ENCODE peak calls at places on chromosomes 1 and 21, in five cellular contexts. H, B, W, G and Z are unnamed samples.

GRCh38 chr1:52192436-52192835 is 50.5 kb downstream of the ZFYVE9 start:
- DNase-seq in G (no peak), W (no peak), B (no peak), H (peak), Z (no peak)

GRCh38 chr1:53326598-53327182 is 1.2 kb downstream of the LRP8 start:
- DNase-seq in H (no peak), B (peak), G (no peak), W (peak), Z (peak)

GRCh38 chr1:207923561-207923960 is 12.6 kb upstream of the CD34 start:
- DNase-seq in G (no peak), W (no peak), H (no peak), B (peak), Z (no peak)

GRCh38 chr1:200894712-200895447 is at the start of gene INAVA:
- DNase-seq in H (no peak), G (no peak), W (no peak), B (no peak), Z (no peak)

GRCh38 chr1:166978795-166979194 is 3.5 kb upstream of the ILDR2 start:
- DNase-seq in H (no peak), W (no peak), G (no peak), B (no peak), Z (no peak)

GRCh38 chr1:30379684-30380624 is 343.4 kb downstream of the MATN1 start:
- DNase-seq in G (peak), B (peak), H (peak), W (peak), Z (peak)

GRCh38 chr1:171084879-171085278 is 5.8 kb upstream of the FMO3 start:
- DNase-seq in B (no peak), W (no peak), G (no peak), H (no peak), Z (no peak)

GRCh38 chr1:169106921-169107672 is 607 bp downstream of the ATP1B1 start:
- DNase-seq in G (no peak), W (no peak), H (peak), B (peak), Z (peak)

GRCh38 chr1:161119017-161119378 is 1.1 kb downstream of the NIT1 start:
- DNase-seq in B (peak), W (no peak), H (no peak), G (no peak), Z (peak)

GRCh38 chr1:65254320-65255087 is 54.8 kb upstream of the DNAJC6 start:
- DNase-seq in B (peak), W (peak), G (no peak), H (peak), Z (peak)

GRCh38 chr21:42463861-42464515 is 32.0 kb downstream of the RSPH1 start:
- DNase-seq in B (peak), H (peak), G (no peak), W (no peak), Z (no peak)

GRCh38 chr1:12128120-12128519 is 38.7 kb upstream of the TNFRSF1B start:
- DNase-seq in B (no peak), G (no peak), W (no peak), H (no peak), Z (no peak)

GRCh38 chr1:4939266-4939665 is 284.9 kb downstream of the AJAP1 start:
- DNase-seq in B (no peak), G (no peak), W (no peak), H (peak), Z (no peak)

GRCh38 chr1:37940299-37940947 is 6.4 kb downstream of the INPP5B start:
- DNase-seq in G (no peak), B (no peak), W (no peak), H (no peak), Z (no peak)

GRCh38 chr1:156627313-156627880 is 8.2 kb downstream of the HAPLN2 start:
- DNase-seq in W (peak), G (no peak), B (peak), H (peak), Z (peak)

GRCh38 chr1:208691012-208691411 is 446.8 kb upstream of the PLXNA2 start:
- DNase-seq in G (no peak), W (no peak), H (no peak), B (no peak), Z (no peak)

GRCh38 chr21:36859744-36860501 is 106.5 kb downstream of the HLCS start:
- DNase-seq in H (peak), B (peak), W (peak), G (no peak), Z (peak)

GRCh38 chr1:151728151-151728711 is 6.9 kb downstream of the RIIAD1 start:
- DNase-seq in B (no peak), H (peak), W (no peak), G (no peak), Z (peak)

GRCh38 chr1:147892731-147893214 is 9.8 kb upstream of the GJA8 start:
- DNase-seq in H (peak), G (no peak), W (peak), B (peak), Z (peak)

GRCh38 chr1:208917719-208918118 is 665.8 kb upstream of the CAMK1G start:
- DNase-seq in G (no peak), H (no peak), W (no peak), B (no peak), Z (no peak)

GRCh38 chr1:226223157-226223785 is at the start of gene MIXL1:
- DNase-seq in W (no peak), B (no peak), H (no peak), G (no peak), Z (peak)

GRCh38 chr1:30575066-30575465 is 148.3 kb downstream of the MATN1 start:
- DNase-seq in H (no peak), W (no peak), B (no peak), G (no peak), Z (no peak)

GRCh38 chr1:221335161-221336101 is 406.5 kb downstream of the DUSP10 start:
- DNase-seq in H (peak), B (no peak), W (no peak), G (no peak), Z (peak)

GRCh38 chr1:205326812-205327466 is 5.4 kb upstream of the NUAK2 start:
- DNase-seq in B (peak), G (no peak), W (no peak), H (peak), Z (no peak)

GRCh38 chr1:205323794-205324193 is 2.2 kb upstream of the NUAK2 start:
- DNase-seq in G (no peak), B (no peak), H (no peak), W (no peak), Z (no peak)

GRCh38 chr1:205328476-205328875 is 6.9 kb upstream of the NUAK2 start:
- DNase-seq in W (no peak), G (no peak), H (no peak), B (no peak), Z (no peak)

GRCh38 chr1:205324781-205325180 is 3.2 kb upstream of the NUAK2 start:
- DNase-seq in B (no peak), W (no peak), G (no peak), H (peak), Z (no peak)

GRCh38 chr1:205325334-205325884 is 3.9 kb upstream of the NUAK2 start:
- DNase-seq in B (peak), G (peak), W (peak), H (peak), Z (peak)
- TF ChIP-seq RCOR1 in B (no peak), G (no peak), W (no peak), H (no peak), Z (no peak)

GRCh38 chr21:23740463-23740862 is 1866.8 kb downstream of the MRPL39 start:
- DNase-seq in G (no peak), H (no peak), W (no peak), B (no peak), Z (peak)

DNA sequence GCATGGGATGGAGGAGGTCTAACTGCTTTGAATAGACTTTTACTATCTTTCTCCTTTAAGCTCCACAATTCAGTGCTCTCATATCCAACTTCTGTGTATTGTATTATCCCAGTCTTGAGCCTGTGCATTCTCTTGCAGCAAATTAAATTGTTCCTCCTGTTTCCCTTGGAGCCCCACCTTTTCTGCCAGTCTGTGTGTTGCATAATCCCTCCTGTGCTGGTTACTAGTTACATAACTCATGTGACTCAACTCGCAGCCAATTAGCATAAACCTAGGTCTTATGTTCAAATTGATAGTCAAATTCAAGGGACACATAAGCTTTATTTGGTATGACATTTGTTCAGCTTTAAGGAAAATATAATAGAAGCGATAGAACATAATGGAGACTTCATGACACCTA is 1863.5 kb downstream of the MRPL39 start:
- DNase-seq in B (no peak), H (no peak), W (no peak), G (no peak), Z (no peak)
- TF ChIP-seq RCOR1 in B (no peak), H (no peak), W (no peak), G (no peak), Z (no peak)

DNA sequence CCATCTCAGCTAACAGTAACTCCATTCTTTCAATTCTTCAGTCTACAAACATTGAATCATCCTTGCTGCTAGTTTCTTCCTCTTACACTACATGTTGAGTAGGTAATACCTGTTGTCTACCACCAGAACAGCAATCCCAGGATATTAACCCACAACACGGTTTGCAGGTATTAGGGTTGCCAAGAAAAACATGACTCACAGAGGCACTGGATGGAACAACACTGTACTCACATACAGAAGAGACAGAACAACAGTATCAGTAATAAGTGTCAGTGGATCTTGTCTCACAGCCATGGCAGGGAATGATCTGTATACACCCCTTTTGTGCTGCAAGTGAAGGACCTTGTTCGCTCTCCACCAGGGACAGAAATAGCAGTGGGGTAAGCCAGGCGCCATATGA is 212.1 kb downstream of the GPR52 start:
- DNase-seq in W (no peak), G (no peak), B (no peak), H (peak), Z (no peak)
- TF ChIP-seq RCOR1 in W (no peak), G (no peak), B (no peak), H (no peak), Z (no peak)

DNA sequence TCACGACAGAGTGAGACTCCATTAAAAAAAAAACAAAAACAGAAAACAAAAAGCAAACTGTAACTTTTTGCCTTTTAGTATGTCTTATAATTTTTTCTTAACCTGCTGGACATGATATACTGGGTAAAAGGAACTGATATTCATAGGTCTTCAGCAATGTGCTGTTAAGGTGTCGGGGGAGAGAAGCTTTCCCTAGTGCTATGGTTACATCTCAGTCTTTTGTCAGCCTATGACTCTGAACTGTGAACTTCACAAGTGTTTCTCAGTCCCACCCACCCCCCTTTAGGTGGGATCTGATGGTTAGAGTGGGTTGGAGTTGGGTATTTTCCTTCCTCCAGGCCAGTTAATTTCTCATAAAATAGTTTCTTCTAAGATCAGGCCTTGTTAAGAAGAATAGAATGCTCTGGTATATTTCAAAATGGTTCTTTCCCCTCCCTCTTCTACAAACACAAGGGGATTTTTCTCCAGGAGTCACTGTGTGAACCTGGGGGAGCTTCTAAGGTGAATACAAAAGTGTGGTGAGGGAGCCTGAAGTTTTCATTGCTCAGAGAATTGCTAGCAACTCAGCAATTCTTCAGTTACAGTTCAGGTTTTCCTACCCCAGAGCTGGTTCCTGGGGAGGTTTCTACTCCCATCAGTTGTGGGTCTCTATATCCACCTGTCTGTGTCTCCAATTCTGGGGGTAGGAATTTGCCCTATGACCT is 16.1 kb upstream of the EDARADD start:
- DNase-seq in H (no peak), W (no peak), B (no peak), G (no peak), Z (no peak)
- TF ChIP-seq RCOR1 in H (no peak), W (no peak), B (no peak), G (no peak), Z (no peak)

GRCh38 chr1:8025671-8026144 is 401 bp downstream of the ERRFI1 start:
- DNase-seq in W (no peak), G (no peak), H (no peak), B (no peak), Z (no peak)
- TF ChIP-seq RCOR1 in W (no peak), G (no peak), H (no peak), B (no peak), Z (no peak)

DNA sequence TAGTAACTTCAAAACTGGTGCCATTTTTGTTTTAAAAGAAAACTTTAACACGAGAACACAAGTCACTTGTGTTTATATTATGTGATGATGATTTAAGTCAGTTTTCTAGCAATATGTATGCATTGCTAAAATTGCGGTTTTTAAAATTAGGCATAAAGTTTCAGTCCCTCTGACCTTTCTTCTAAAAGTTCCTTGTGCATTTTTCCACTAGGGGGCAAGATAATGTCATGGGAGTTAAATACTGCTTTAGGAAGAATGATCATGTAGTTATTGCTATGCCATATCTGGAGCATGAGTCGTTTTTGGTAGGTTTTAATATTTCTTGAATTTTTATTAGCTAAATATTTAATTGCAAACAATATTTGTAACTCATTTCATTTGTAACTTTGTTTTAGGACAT is 10.7 kb downstream of the CDC7 start:
- DNase-seq in H (peak), W (peak), G (no peak), B (peak), Z (no peak)
- TF ChIP-seq RCOR1 in H (no peak), W (no peak), G (no peak), B (no peak), Z (no peak)

DNA sequence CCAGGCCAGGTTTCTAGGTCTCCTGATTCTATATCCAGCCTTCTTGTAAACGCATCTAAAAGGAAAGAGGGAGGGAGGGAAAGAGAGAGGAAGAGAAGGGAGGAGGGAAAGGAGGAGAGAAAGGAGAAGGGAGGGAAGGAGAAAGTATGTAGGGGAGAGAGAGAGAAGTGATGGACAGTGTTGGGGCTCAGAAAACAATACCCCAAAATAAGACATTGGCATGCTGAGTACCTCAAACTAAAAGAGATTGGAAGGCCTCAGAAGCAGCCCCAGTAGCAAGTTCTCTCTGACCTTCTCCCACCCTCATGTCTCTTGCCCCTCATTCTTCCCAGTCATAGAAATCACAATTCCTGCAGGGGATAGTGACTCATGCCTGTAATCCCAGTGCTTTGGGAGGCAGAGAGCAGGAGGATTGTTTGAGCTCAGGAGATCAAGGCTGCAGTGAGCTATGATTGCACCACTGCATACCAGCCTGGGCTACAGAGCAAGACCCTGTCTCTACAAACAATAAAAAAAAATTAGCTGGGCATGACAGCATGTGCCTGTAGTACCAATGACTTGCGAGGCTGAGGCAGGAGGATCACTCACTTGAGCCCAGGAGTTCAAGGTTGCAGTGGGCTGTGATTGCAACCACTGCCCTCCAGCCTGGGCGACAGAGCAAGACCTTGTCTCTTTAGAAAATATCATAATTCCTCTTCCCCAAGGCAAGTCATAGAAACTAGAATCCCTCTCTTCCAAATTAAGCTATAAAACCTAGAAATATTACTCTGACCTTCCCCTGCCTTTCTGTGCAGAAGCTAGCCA is 51.2 kb downstream of the DNTTIP2 start:
- DNase-seq in B (no peak), W (no peak), G (no peak), H (peak), Z (no peak)
- TF ChIP-seq RCOR1 in B (no peak), W (no peak), G (no peak), H (no peak), Z (no peak)

DNA sequence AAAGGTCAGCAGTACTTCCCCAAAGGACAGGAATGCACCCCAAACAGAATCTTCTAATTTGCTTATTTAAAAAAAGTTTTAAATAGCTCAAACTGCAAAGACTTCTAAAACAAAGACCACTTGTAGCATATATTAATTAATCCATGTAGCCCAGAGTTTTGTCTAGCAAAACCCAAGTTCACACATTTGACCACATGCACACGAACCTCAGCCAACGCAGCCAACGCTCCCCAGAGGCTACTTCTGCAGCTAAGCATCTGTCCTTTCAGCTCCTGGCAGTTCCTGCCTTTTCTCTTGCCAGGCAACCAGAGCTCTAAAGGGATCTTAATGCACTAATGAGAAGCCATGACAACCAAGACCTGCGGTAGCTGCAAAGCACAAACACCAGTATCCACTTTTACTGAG is 89.6 kb downstream of the RERE start:
- DNase-seq in W (no peak), H (no peak), B (no peak), G (no peak), Z (peak)
- TF ChIP-seq RCOR1 in W (no peak), H (no peak), B (no peak), G (no peak), Z (peak)